ENCODE peak calls at places on chromosomes 16 and 17, in eight cellular contexts. One of them, this sample, is unnamed.

GRCh38 chr17:21399476-21400203 is 23.5 kb downstream of the KCNJ12 start:
- DNase-seq in cardiac muscle cell: no peak
- DNase-seq in body of pancreas: no peak
- DNase-seq in lung: no peak
- DNase-seq in adrenal gland: no peak
- DNase-seq in GM23338: no peak
- DNase-seq in K562: no peak
- DNase-seq in CD8-positive, alpha-beta T cell: no peak
- DNase-seq in this sample: no peak

GRCh38 chr16:35730251-35730650 is 2270.8 kb downstream of the TP53TG3F start:
- DNase-seq in GM23338: no peak
- DNase-seq in K562: no peak
- DNase-seq in lung: no peak
- DNase-seq in body of pancreas: no peak
- DNase-seq in cardiac muscle cell: no peak
- DNase-seq in CD8-positive, alpha-beta T cell: no peak
- DNase-seq in adrenal gland: no peak
- DNase-seq in this sample: no peak

GRCh38 chr17:68199837-68200688 is 47.8 kb upstream of the AMZ2 start:
- DNase-seq in adrenal gland: no peak
- DNase-seq in lung: no peak
- DNase-seq in GM23338: peak; percentile 54
- DNase-seq in CD8-positive, alpha-beta T cell: no peak
- DNase-seq in body of pancreas: peak; percentile 33
- DNase-seq in cardiac muscle cell: no peak
- DNase-seq in K562: no peak
- DNase-seq in this sample: peak; percentile 49

GRCh38 chr17:49993423-49994037 is 1.5 kb downstream of the DLX3 start:
- DNase-seq in GM23338: peak; percentile 88
- DNase-seq in lung: no peak
- DNase-seq in K562: no peak
- DNase-seq in cardiac muscle cell: peak; percentile 11
- DNase-seq in adrenal gland: peak; percentile 26
- DNase-seq in body of pancreas: peak; percentile 52
- DNase-seq in CD8-positive, alpha-beta T cell: no peak
- DNase-seq in this sample: peak; percentile 21

GRCh38 chr16:29662729-29663019 is 373 bp upstream of the SPN start:
- DNase-seq in cardiac muscle cell: no peak
- DNase-seq in adrenal gland: no peak
- DNase-seq in K562: peak; percentile 77
- DNase-seq in GM23338: no peak
- DNase-seq in body of pancreas: no peak
- DNase-seq in lung: no peak
- DNase-seq in CD8-positive, alpha-beta T cell: peak; percentile 56
- DNase-seq in this sample: no peak

GRCh38 chr16:49012961-49013726 is 268.5 kb downstream of the CBLN1 start:
- DNase-seq in lung: peak; percentile 27
- DNase-seq in body of pancreas: peak; percentile 31
- DNase-seq in CD8-positive, alpha-beta T cell: no peak
- DNase-seq in K562: no peak
- DNase-seq in GM23338: no peak
- DNase-seq in cardiac muscle cell: no peak
- DNase-seq in adrenal gland: peak; percentile 20
- DNase-seq in this sample: no peak

GRCh38 chr17:77400445-77400870 is 259.7 kb downstream of the SEC14L1 start:
- DNase-seq in K562: peak; percentile 55
- DNase-seq in cardiac muscle cell: peak; percentile 44
- DNase-seq in adrenal gland: no peak
- DNase-seq in GM23338: peak; percentile 71
- DNase-seq in lung: peak; percentile 46
- DNase-seq in body of pancreas: no peak
- DNase-seq in CD8-positive, alpha-beta T cell: peak; percentile 84
- DNase-seq in this sample: peak; percentile 82

GRCh38 chr17:5237541-5238016 is 2.9 kb upstream of the SCIMP start:
- DNase-seq in CD8-positive, alpha-beta T cell: peak; percentile 45
- DNase-seq in lung: peak; percentile 69
- DNase-seq in K562: peak; percentile 78
- DNase-seq in cardiac muscle cell: peak; percentile 69
- DNase-seq in body of pancreas: peak; percentile 62
- DNase-seq in GM23338: peak; percentile 93
- DNase-seq in adrenal gland: peak; percentile 69
- DNase-seq in this sample: peak; percentile 53

GRCh38 chr17:10053976-10054551 is 144.3 kb downstream of the GAS7 start:
- DNase-seq in body of pancreas: no peak
- DNase-seq in cardiac muscle cell: no peak
- DNase-seq in lung: no peak
- DNase-seq in adrenal gland: no peak
- DNase-seq in K562: no peak
- DNase-seq in GM23338: no peak
- DNase-seq in CD8-positive, alpha-beta T cell: no peak
- DNase-seq in this sample: no peak

GRCh38 chr17:67442787-67443624 is 65.9 kb downstream of the PITPNC1 start:
- DNase-seq in body of pancreas: no peak
- DNase-seq in GM23338: peak; percentile 24
- DNase-seq in lung: no peak
- DNase-seq in K562: no peak
- DNase-seq in adrenal gland: no peak
- DNase-seq in cardiac muscle cell: no peak
- DNase-seq in CD8-positive, alpha-beta T cell: no peak
- DNase-seq in this sample: no peak

GRCh38 chr17:82373731-82374625 is 2.4 kb downstream of the UTS2R start:
- DNase-seq in adrenal gland: no peak
- DNase-seq in body of pancreas: no peak
- DNase-seq in K562: no peak
- DNase-seq in lung: no peak
- DNase-seq in CD8-positive, alpha-beta T cell: no peak
- DNase-seq in cardiac muscle cell: no peak
- DNase-seq in GM23338: no peak
- DNase-seq in this sample: no peak

GRCh38 chr16:16001856-16002255 is 52.4 kb downstream of the ABCC1 start:
- DNase-seq in lung: no peak
- DNase-seq in GM23338: no peak
- DNase-seq in cardiac muscle cell: no peak
- DNase-seq in CD8-positive, alpha-beta T cell: no peak
- DNase-seq in body of pancreas: peak; percentile 64
- DNase-seq in K562: no peak
- DNase-seq in adrenal gland: no peak
- DNase-seq in this sample: no peak

GRCh38 chr17:82120148-82120547 is 22.1 kb upstream of the FASN start:
- DNase-seq in CD8-positive, alpha-beta T cell: no peak
- DNase-seq in cardiac muscle cell: no peak
- DNase-seq in lung: no peak
- DNase-seq in adrenal gland: no peak
- DNase-seq in GM23338: no peak
- DNase-seq in body of pancreas: no peak
- DNase-seq in K562: no peak
- DNase-seq in this sample: no peak

GRCh38 chr17:78722101-78722761 is 59.8 kb downstream of the CYTH1 start:
- DNase-seq in body of pancreas: no peak
- DNase-seq in GM23338: peak; percentile 25
- DNase-seq in K562: no peak
- DNase-seq in CD8-positive, alpha-beta T cell: no peak
- DNase-seq in adrenal gland: no peak
- DNase-seq in cardiac muscle cell: no peak
- DNase-seq in lung: no peak
- DNase-seq in this sample: no peak

GRCh38 chr17:50062323-50063243 is 6.7 kb downstream of the ITGA3 start:
- DNase-seq in CD8-positive, alpha-beta T cell: no peak
- DNase-seq in body of pancreas: peak; percentile 56
- DNase-seq in cardiac muscle cell: peak; percentile 74
- DNase-seq in adrenal gland: peak; percentile 83
- DNase-seq in K562: no peak
- DNase-seq in lung: peak; percentile 93
- DNase-seq in GM23338: no peak
- DNase-seq in this sample: peak; percentile 78

GRCh38 chr16:2074071-2074470 is 26.3 kb downstream of the TSC2 start:
- DNase-seq in GM23338: no peak
- DNase-seq in cardiac muscle cell: no peak
- DNase-seq in K562: no peak
- DNase-seq in adrenal gland: no peak
- DNase-seq in CD8-positive, alpha-beta T cell: no peak
- DNase-seq in body of pancreas: no peak
- DNase-seq in lung: no peak
- DNase-seq in this sample: no peak

GRCh38 chr16:72072514-72073342 is 9.7 kb downstream of the HPR start:
- DNase-seq in cardiac muscle cell: peak; percentile 89
- DNase-seq in GM23338: peak; percentile 33
- DNase-seq in CD8-positive, alpha-beta T cell: no peak
- DNase-seq in adrenal gland: peak; percentile 54
- DNase-seq in K562: peak; percentile 80
- DNase-seq in body of pancreas: peak; percentile 37
- DNase-seq in lung: no peak
- DNase-seq in this sample: no peak

GRCh38 chr17:199806-200603 is 18.6 kb upstream of the DOC2B start:
- DNase-seq in K562: no peak
- DNase-seq in body of pancreas: peak; percentile 88
- DNase-seq in GM23338: no peak
- DNase-seq in CD8-positive, alpha-beta T cell: no peak
- DNase-seq in cardiac muscle cell: no peak
- DNase-seq in lung: no peak
- DNase-seq in adrenal gland: peak; percentile 62
- DNase-seq in this sample: no peak

GRCh38 chr17:32909787-32910369 is 18.1 kb upstream of the TMEM98 start:
- DNase-seq in CD8-positive, alpha-beta T cell: peak; percentile 54
- DNase-seq in cardiac muscle cell: peak; percentile 90
- DNase-seq in adrenal gland: peak; percentile 93
- DNase-seq in lung: peak; percentile 79
- DNase-seq in K562: peak; percentile 94
- DNase-seq in GM23338: peak; percentile 90
- DNase-seq in body of pancreas: peak; percentile 94
- DNase-seq in this sample: peak; percentile 62

DNA sequence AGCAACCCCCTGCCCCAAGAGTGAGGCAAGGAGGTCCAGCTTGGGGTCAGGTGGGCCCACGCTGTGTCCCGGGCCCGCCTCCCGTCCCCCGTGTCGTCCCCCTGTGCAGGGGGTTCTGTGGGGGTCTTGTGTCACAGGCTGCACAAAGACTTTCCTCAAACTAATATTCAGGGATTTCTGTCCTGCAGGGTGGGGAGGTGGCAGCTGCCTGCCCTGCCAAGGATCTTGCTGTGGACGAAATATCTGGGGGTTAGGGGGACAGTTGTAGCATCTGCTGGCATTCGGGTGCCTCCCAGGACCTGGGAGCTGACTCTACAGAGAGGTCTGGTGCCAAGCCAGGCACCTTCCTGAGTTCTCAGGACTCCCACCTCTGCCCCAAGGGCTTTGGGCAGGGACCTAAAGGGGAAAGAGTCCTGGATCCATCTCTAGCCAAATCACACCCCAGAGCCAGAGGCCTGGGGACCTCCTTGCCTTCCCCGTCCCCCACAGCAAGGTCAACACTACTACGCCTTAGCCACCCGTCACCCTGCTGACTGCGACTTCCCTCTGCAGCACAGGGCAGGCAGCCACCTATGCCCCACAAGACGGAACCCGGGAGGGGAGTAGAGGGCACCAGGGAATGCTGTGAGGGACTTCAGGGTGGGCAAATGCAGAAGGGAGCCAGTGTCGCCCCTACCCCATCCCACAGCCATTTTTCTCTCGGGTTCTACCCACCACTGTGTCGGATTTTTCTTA is 59.3 kb downstream of the TMEM132E start:
- DNase-seq in lung: no peak
- DNase-seq in K562: no peak
- DNase-seq in body of pancreas: no peak
- DNase-seq in adrenal gland: no peak
- DNase-seq in GM23338: no peak
- DNase-seq in CD8-positive, alpha-beta T cell: no peak
- DNase-seq in cardiac muscle cell: no peak
- DNase-seq in this sample: no peak
- TF ChIP-seq CTCF in lung: no peak
- TF ChIP-seq CTCF in K562: no peak
- TF ChIP-seq CTCF in body of pancreas: no peak
- TF ChIP-seq CTCF in adrenal gland: no peak
- TF ChIP-seq CTCF in GM23338: no peak
- TF ChIP-seq CTCF in CD8-positive, alpha-beta T cell: no peak
- TF ChIP-seq CTCF in cardiac muscle cell: no peak
- TF ChIP-seq CTCF in this sample: no peak

GRCh38 chr17:75135946-75136345 is 4.4 kb upstream of the NT5C start:
- DNase-seq in adrenal gland: no peak
- DNase-seq in CD8-positive, alpha-beta T cell: no peak
- DNase-seq in lung: no peak
- DNase-seq in GM23338: no peak
- DNase-seq in body of pancreas: no peak
- DNase-seq in cardiac muscle cell: no peak
- DNase-seq in K562: no peak
- DNase-seq in this sample: no peak
- H3K36me3 ChIP-seq in adrenal gland: peaks cover 4% of the 10 kb centered on the region
- H3K36me3 ChIP-seq in CD8-positive, alpha-beta T cell: no peaks in the 10 kb centered on the region
- H3K36me3 ChIP-seq in lung: no peaks in the 10 kb centered on the region
- H3K36me3 ChIP-seq in GM23338: peaks cover 40% of the 10 kb centered on the region
- H3K36me3 ChIP-seq in body of pancreas: no peaks in the 10 kb centered on the region
- H3K36me3 ChIP-seq in cardiac muscle cell: peaks cover 11% of the 10 kb centered on the region
- H3K36me3 ChIP-seq in K562: peaks cover 58% of the 10 kb centered on the region
- H3K36me3 ChIP-seq in this sample: no peaks in the 10 kb centered on the region

GRCh38 chr16:86241681-86242080 is 268.6 kb upstream of the FOXF1 start:
- DNase-seq in CD8-positive, alpha-beta T cell: no peak
- DNase-seq in lung: no peak
- DNase-seq in body of pancreas: no peak
- DNase-seq in adrenal gland: no peak
- DNase-seq in K562: no peak
- DNase-seq in GM23338: peak; percentile 17
- DNase-seq in cardiac muscle cell: no peak
- DNase-seq in this sample: no peak

GRCh38 chr16:86242244-86243122 is 267.8 kb upstream of the FOXF1 start:
- DNase-seq in K562: no peak
- DNase-seq in lung: no peak
- DNase-seq in body of pancreas: no peak
- DNase-seq in CD8-positive, alpha-beta T cell: no peak
- DNase-seq in GM23338: no peak
- DNase-seq in cardiac muscle cell: no peak
- DNase-seq in adrenal gland: no peak
- DNase-seq in this sample: no peak

GRCh38 chr16:86243123-86243473 is 267.2 kb upstream of the FOXF1 start:
- DNase-seq in lung: no peak
- DNase-seq in K562: no peak
- DNase-seq in adrenal gland: no peak
- DNase-seq in CD8-positive, alpha-beta T cell: no peak
- DNase-seq in GM23338: no peak
- DNase-seq in body of pancreas: no peak
- DNase-seq in cardiac muscle cell: no peak
- DNase-seq in this sample: no peak

GRCh38 chr16:86240716-86241363 is 269.5 kb upstream of the FOXF1 start:
- DNase-seq in K562: no peak
- DNase-seq in adrenal gland: no peak
- DNase-seq in lung: no peak
- DNase-seq in GM23338: no peak
- DNase-seq in CD8-positive, alpha-beta T cell: no peak
- DNase-seq in cardiac muscle cell: no peak
- DNase-seq in body of pancreas: no peak
- DNase-seq in this sample: peak; percentile 7

GRCh38 chr16:86239381-86239780 is 270.9 kb upstream of the FOXF1 start:
- DNase-seq in cardiac muscle cell: no peak
- DNase-seq in body of pancreas: no peak
- DNase-seq in CD8-positive, alpha-beta T cell: no peak
- DNase-seq in adrenal gland: no peak
- DNase-seq in lung: peak; percentile 7
- DNase-seq in GM23338: peak; percentile 18
- DNase-seq in K562: no peak
- DNase-seq in this sample: no peak
- H3K27me3 ChIP-seq in cardiac muscle cell: no peaks in the 10 kb centered on the region
- H3K27me3 ChIP-seq in body of pancreas: no peaks in the 10 kb centered on the region
- H3K27me3 ChIP-seq in CD8-positive, alpha-beta T cell: no peaks in the 10 kb centered on the region
- H3K27me3 ChIP-seq in adrenal gland: peaks cover 11% of the 10 kb centered on the region
- H3K27me3 ChIP-seq in lung: no peaks in the 10 kb centered on the region
- H3K27me3 ChIP-seq in GM23338: no peaks in the 10 kb centered on the region
- H3K27me3 ChIP-seq in K562: no peaks in the 10 kb centered on the region
- H3K27me3 ChIP-seq in this sample: no peaks in the 10 kb centered on the region

GRCh38 chr16:57723170-57723569 is 12.4 kb upstream of the KATNB1 start:
- DNase-seq in body of pancreas: no peak
- DNase-seq in K562: peak; percentile 67
- DNase-seq in lung: no peak
- DNase-seq in GM23338: peak; percentile 76
- DNase-seq in CD8-positive, alpha-beta T cell: no peak
- DNase-seq in adrenal gland: peak; percentile 17
- DNase-seq in cardiac muscle cell: peak; percentile 34
- DNase-seq in this sample: peak; percentile 24
- TF ChIP-seq CTCF in body of pancreas: no peak
- TF ChIP-seq CTCF in K562: peak; percentile 66
- TF ChIP-seq CTCF in lung: no peak
- TF ChIP-seq CTCF in GM23338: peak; percentile 77
- TF ChIP-seq CTCF in CD8-positive, alpha-beta T cell: no peak
- TF ChIP-seq CTCF in adrenal gland: no peak
- TF ChIP-seq CTCF in cardiac muscle cell: peak; percentile 37
- TF ChIP-seq CTCF in this sample: peak; percentile 18